ENCODE peak calls at places on chromosome 3, in five cellular contexts. One of them, this sample, is unnamed.

GRCh38 chr3:4750306-4751056 is 228.8 kb upstream of the BHLHE40 start:
- DNase-seq in central memory CD4-positive, alpha-beta T cell: peak; percentile 68
- DNase-seq in C1 segment of cervical spinal cord: no peak
- DNase-seq in bronchial epithelial cell: peak; percentile 68
- DNase-seq in mesothelial cell of epicardium: no peak
- DNase-seq in this sample: no peak

GRCh38 chr3:85081191-85081895 is 122.6 kb downstream of the CADM2 start:
- DNase-seq in central memory CD4-positive, alpha-beta T cell: no peak
- DNase-seq in C1 segment of cervical spinal cord: no peak
- DNase-seq in bronchial epithelial cell: peak; percentile 70
- DNase-seq in mesothelial cell of epicardium: no peak
- DNase-seq in this sample: peak; percentile 13

GRCh38 chr3:114506622-114507300 is 212.9 kb downstream of the TIGIT start:
- DNase-seq in central memory CD4-positive, alpha-beta T cell: no peak
- DNase-seq in C1 segment of cervical spinal cord: no peak
- DNase-seq in bronchial epithelial cell: no peak
- DNase-seq in mesothelial cell of epicardium: no peak
- DNase-seq in this sample: no peak

GRCh38 chr3:161142486-161142885 is 37.3 kb upstream of the B3GALNT1 start:
- DNase-seq in central memory CD4-positive, alpha-beta T cell: no peak
- DNase-seq in C1 segment of cervical spinal cord: no peak
- DNase-seq in bronchial epithelial cell: no peak
- DNase-seq in mesothelial cell of epicardium: no peak
- DNase-seq in this sample: peak; percentile 74

GRCh38 chr3:113819866-113820265 is 18.7 kb upstream of the GRAMD1C start:
- DNase-seq in central memory CD4-positive, alpha-beta T cell: no peak
- DNase-seq in C1 segment of cervical spinal cord: no peak
- DNase-seq in bronchial epithelial cell: no peak
- DNase-seq in mesothelial cell of epicardium: no peak
- DNase-seq in this sample: no peak

GRCh38 chr3:169659858-169660614 is 3.5 kb downstream of the MECOM start:
- DNase-seq in central memory CD4-positive, alpha-beta T cell: no peak
- DNase-seq in C1 segment of cervical spinal cord: no peak
- DNase-seq in bronchial epithelial cell: peak; percentile 38
- DNase-seq in mesothelial cell of epicardium: no peak
- DNase-seq in this sample: no peak

GRCh38 chr3:116453676-116454346 is 8.5 kb upstream of the LSAMP start:
- DNase-seq in central memory CD4-positive, alpha-beta T cell: no peak
- DNase-seq in C1 segment of cervical spinal cord: no peak
- DNase-seq in bronchial epithelial cell: peak; percentile 2
- DNase-seq in mesothelial cell of epicardium: no peak
- DNase-seq in this sample: no peak

GRCh38 chr3:60053518-60054265 is 1003.9 kb upstream of the CFAP20DC start:
- DNase-seq in central memory CD4-positive, alpha-beta T cell: no peak
- DNase-seq in C1 segment of cervical spinal cord: no peak
- DNase-seq in bronchial epithelial cell: peak; percentile 28
- DNase-seq in mesothelial cell of epicardium: no peak
- DNase-seq in this sample: peak; percentile 40

GRCh38 chr3:108292905-108293328 is 3.4 kb upstream of the HHLA2 start:
- DNase-seq in central memory CD4-positive, alpha-beta T cell: no peak
- DNase-seq in C1 segment of cervical spinal cord: no peak
- DNase-seq in bronchial epithelial cell: no peak
- DNase-seq in mesothelial cell of epicardium: no peak
- DNase-seq in this sample: no peak

GRCh38 chr3:84077479-84077878 is 881.3 kb upstream of the CADM2 start:
- DNase-seq in central memory CD4-positive, alpha-beta T cell: no peak
- DNase-seq in C1 segment of cervical spinal cord: no peak
- DNase-seq in bronchial epithelial cell: peak; percentile 25
- DNase-seq in mesothelial cell of epicardium: no peak
- DNase-seq in this sample: no peak

GRCh38 chr3:124814620-124815421 is 72.3 kb downstream of the ITGB5 start:
- DNase-seq in central memory CD4-positive, alpha-beta T cell: no peak
- DNase-seq in C1 segment of cervical spinal cord: no peak
- DNase-seq in bronchial epithelial cell: peak; percentile 90
- DNase-seq in mesothelial cell of epicardium: no peak
- DNase-seq in this sample: no peak

GRCh38 chr3:130688677-130689076 is 58.0 kb downstream of the PIK3R4 start:
- DNase-seq in central memory CD4-positive, alpha-beta T cell: no peak
- DNase-seq in C1 segment of cervical spinal cord: no peak
- DNase-seq in bronchial epithelial cell: no peak
- DNase-seq in mesothelial cell of epicardium: no peak
- DNase-seq in this sample: no peak

GRCh38 chr3:183306798-183307671 is 54.0 kb downstream of the B3GNT5 start:
- DNase-seq in central memory CD4-positive, alpha-beta T cell: no peak
- DNase-seq in C1 segment of cervical spinal cord: no peak
- DNase-seq in bronchial epithelial cell: peak; percentile 81
- DNase-seq in mesothelial cell of epicardium: no peak
- DNase-seq in this sample: no peak

This sample was measured in fibroblast of the conjunctiva.